ENCODE peak calls at places on chromosome 9, in six cellular contexts. One of them, this sample, is unnamed.
A peak's percentile ranks its signal among the peaks of the same experiment; 100 is the strongest.

GRCh38 chr9:35728041-35728971 is 3.7 kb downstream of the TLN1 start:
- DNase-seq in adrenal gland: peak; percentile 62
- DNase-seq in transverse colon: peak; percentile 78
- DNase-seq in small intestine: peak; percentile 57
- DNase-seq in heart right ventricle: peak; percentile 73
- DNase-seq in lung: peak; percentile 76
- DNase-seq in this sample: peak; percentile 68

GRCh38 chr9:114681594-114682332 is at the start of gene TEX48:
- DNase-seq in transverse colon: peak; percentile 83
- DNase-seq in small intestine: peak; percentile 87
- DNase-seq in adrenal gland: peak; percentile 54
- DNase-seq in heart right ventricle: no peak
- DNase-seq in lung: peak; percentile 60
- DNase-seq in this sample: peak; percentile 33

GRCh38 chr9:121399883-121400607 is 30.0 kb upstream of the STOM start:
- DNase-seq in lung: no peak
- DNase-seq in small intestine: peak; percentile 77
- DNase-seq in transverse colon: no peak
- DNase-seq in adrenal gland: no peak
- DNase-seq in heart right ventricle: no peak
- DNase-seq in this sample: no peak

GRCh38 chr9:88747768-88748167 is 212.8 kb downstream of the NXNL2 start:
- DNase-seq in adrenal gland: no peak
- DNase-seq in transverse colon: no peak
- DNase-seq in lung: no peak
- DNase-seq in small intestine: no peak
- DNase-seq in heart right ventricle: no peak
- DNase-seq in this sample: no peak

GRCh38 chr9:16267336-16268036 is 603.0 kb downstream of the BNC2 start:
- DNase-seq in small intestine: peak; percentile 36
- DNase-seq in transverse colon: no peak
- DNase-seq in lung: no peak
- DNase-seq in heart right ventricle: no peak
- DNase-seq in adrenal gland: no peak
- DNase-seq in this sample: peak; percentile 73

GRCh38 chr9:129815278-129815677 is 8.7 kb downstream of the TOR1A start:
- DNase-seq in small intestine: no peak
- DNase-seq in adrenal gland: no peak
- DNase-seq in transverse colon: no peak
- DNase-seq in heart right ventricle: no peak
- DNase-seq in lung: no peak
- DNase-seq in this sample: no peak

GRCh38 chr9:77714077-77714549 is 66.0 kb upstream of the GNA14 start:
- DNase-seq in small intestine: no peak
- DNase-seq in lung: no peak
- DNase-seq in heart right ventricle: no peak
- DNase-seq in transverse colon: no peak
- DNase-seq in adrenal gland: no peak
- DNase-seq in this sample: no peak

GRCh38 chr9:131923132-131923671 is 156.5 kb downstream of the MED27 start:
- DNase-seq in small intestine: no peak
- DNase-seq in lung: no peak
- DNase-seq in adrenal gland: no peak
- DNase-seq in heart right ventricle: no peak
- DNase-seq in transverse colon: no peak
- DNase-seq in this sample: no peak

GRCh38 chr9:131264231-131264630 is 12.1 kb downstream of the FAM78A start:
- DNase-seq in lung: no peak
- DNase-seq in transverse colon: no peak
- DNase-seq in adrenal gland: no peak
- DNase-seq in small intestine: no peak
- DNase-seq in heart right ventricle: no peak
- DNase-seq in this sample: no peak

GRCh38 chr9:38296853-38297252 is 95.6 kb upstream of the ALDH1B1 start:
- DNase-seq in heart right ventricle: no peak
- DNase-seq in transverse colon: no peak
- DNase-seq in lung: no peak
- DNase-seq in adrenal gland: no peak
- DNase-seq in small intestine: no peak
- DNase-seq in this sample: no peak

GRCh38 chr9:93814561-93814960 is 140.6 kb downstream of the BARX1 start:
- DNase-seq in small intestine: no peak
- DNase-seq in transverse colon: no peak
- DNase-seq in adrenal gland: no peak
- DNase-seq in lung: peak; percentile 25
- DNase-seq in heart right ventricle: no peak
- DNase-seq in this sample: no peak

GRCh38 chr9:129221233-129221632 is 43.2 kb upstream of the IER5L start:
- DNase-seq in lung: no peak
- DNase-seq in transverse colon: no peak
- DNase-seq in adrenal gland: no peak
- DNase-seq in heart right ventricle: no peak
- DNase-seq in small intestine: peak; percentile 44
- DNase-seq in this sample: peak; percentile 18

GRCh38 chr9:111375817-111376564 is 46.0 kb upstream of the OR2K2 start:
- DNase-seq in transverse colon: no peak
- DNase-seq in adrenal gland: no peak
- DNase-seq in small intestine: no peak
- DNase-seq in lung: no peak
- DNase-seq in heart right ventricle: no peak
- DNase-seq in this sample: no peak

GRCh38 chr9:128408963-128409431 is 11.7 kb upstream of the CERCAM start:
- DNase-seq in lung: no peak
- DNase-seq in small intestine: no peak
- DNase-seq in adrenal gland: no peak
- DNase-seq in heart right ventricle: no peak
- DNase-seq in transverse colon: no peak
- DNase-seq in this sample: peak; percentile 44

GRCh38 chr9:121780641-121781040 is 129.2 kb downstream of the DAB2IP start:
- DNase-seq in lung: no peak
- DNase-seq in small intestine: no peak
- DNase-seq in adrenal gland: no peak
- DNase-seq in transverse colon: peak; percentile 5
- DNase-seq in heart right ventricle: no peak
- DNase-seq in this sample: no peak

GRCh38 chr9:136383436-136383835 is 10.0 kb upstream of the CARD9 start:
- DNase-seq in lung: no peak
- DNase-seq in transverse colon: no peak
- DNase-seq in adrenal gland: no peak
- DNase-seq in small intestine: no peak
- DNase-seq in heart right ventricle: no peak
- DNase-seq in this sample: no peak

GRCh38 chr9:15293727-15294405 is 13.2 kb downstream of the TTC39B start:
- DNase-seq in transverse colon: no peak
- DNase-seq in adrenal gland: no peak
- DNase-seq in lung: no peak
- DNase-seq in small intestine: no peak
- DNase-seq in heart right ventricle: no peak
- DNase-seq in this sample: no peak

GRCh38 chr9:8287501-8287900 is 487.9 kb upstream of the DMAC1 start:
- DNase-seq in transverse colon: no peak
- DNase-seq in heart right ventricle: no peak
- DNase-seq in small intestine: peak; percentile 93
- DNase-seq in lung: no peak
- DNase-seq in adrenal gland: no peak
- DNase-seq in this sample: no peak

GRCh38 chr9:4119778-4120554 is 179.9 kb downstream of the GLIS3 start:
- DNase-seq in heart right ventricle: no peak
- DNase-seq in lung: no peak
- DNase-seq in transverse colon: no peak
- DNase-seq in adrenal gland: no peak
- DNase-seq in small intestine: no peak
- DNase-seq in this sample: no peak

GRCh38 chr9:129184743-129185142 is 6.7 kb upstream of the IER5L start:
- DNase-seq in lung: no peak
- DNase-seq in adrenal gland: no peak
- DNase-seq in heart right ventricle: no peak
- DNase-seq in transverse colon: no peak
- DNase-seq in small intestine: no peak
- DNase-seq in this sample: no peak

GRCh38 chr9:136742640-136743391 is at the start of gene LCN10:
- DNase-seq in small intestine: no peak
- DNase-seq in lung: no peak
- DNase-seq in transverse colon: no peak
- DNase-seq in heart right ventricle: no peak
- DNase-seq in adrenal gland: no peak
- DNase-seq in this sample: peak; percentile 91

GRCh38 chr9:134597957-134598883 is 43.4 kb upstream of the COL5A1 start:
- DNase-seq in transverse colon: no peak
- DNase-seq in small intestine: no peak
- DNase-seq in lung: peak; percentile 26
- DNase-seq in adrenal gland: no peak
- DNase-seq in heart right ventricle: no peak
- DNase-seq in this sample: no peak

GRCh38 chr9:2634158-2634557 is 12.6 kb downstream of the VLDLR start:
- DNase-seq in transverse colon: no peak
- DNase-seq in lung: no peak
- DNase-seq in small intestine: no peak
- DNase-seq in heart right ventricle: no peak
- DNase-seq in adrenal gland: no peak
- DNase-seq in this sample: no peak

GRCh38 chr9:125346351-125346750 is 84.7 kb downstream of the GAPVD1 start:
- DNase-seq in lung: no peak
- DNase-seq in transverse colon: no peak
- DNase-seq in heart right ventricle: no peak
- DNase-seq in adrenal gland: no peak
- DNase-seq in small intestine: peak; percentile 38
- DNase-seq in this sample: no peak

GRCh38 chr9:125338929-125339328 is 77.3 kb downstream of the GAPVD1 start:
- DNase-seq in transverse colon: no peak
- DNase-seq in small intestine: no peak
- DNase-seq in heart right ventricle: no peak
- DNase-seq in adrenal gland: no peak
- DNase-seq in lung: no peak
- DNase-seq in this sample: no peak

GRCh38 chr9:125341566-125341965 is 79.9 kb downstream of the GAPVD1 start:
- DNase-seq in lung: no peak
- DNase-seq in adrenal gland: no peak
- DNase-seq in small intestine: no peak
- DNase-seq in heart right ventricle: no peak
- DNase-seq in transverse colon: no peak
- DNase-seq in this sample: no peak

GRCh38 chr9:125343518-125344284 is 82.1 kb downstream of the GAPVD1 start:
- DNase-seq in small intestine: peak; percentile 2
- DNase-seq in transverse colon: no peak
- DNase-seq in lung: peak; percentile 34
- DNase-seq in heart right ventricle: no peak
- DNase-seq in adrenal gland: no peak
- DNase-seq in this sample: peak; percentile 9
- H3K4me3 ChIP-seq in small intestine: no peak overlapping the region
- H3K4me3 ChIP-seq in transverse colon: no peak overlapping the region
- H3K4me3 ChIP-seq in lung: no peak overlapping the region
- H3K4me3 ChIP-seq in heart right ventricle: no peak overlapping the region
- H3K4me3 ChIP-seq in adrenal gland: no peak overlapping the region
- H3K4me3 ChIP-seq in this sample: no peak overlapping the region

DNA sequence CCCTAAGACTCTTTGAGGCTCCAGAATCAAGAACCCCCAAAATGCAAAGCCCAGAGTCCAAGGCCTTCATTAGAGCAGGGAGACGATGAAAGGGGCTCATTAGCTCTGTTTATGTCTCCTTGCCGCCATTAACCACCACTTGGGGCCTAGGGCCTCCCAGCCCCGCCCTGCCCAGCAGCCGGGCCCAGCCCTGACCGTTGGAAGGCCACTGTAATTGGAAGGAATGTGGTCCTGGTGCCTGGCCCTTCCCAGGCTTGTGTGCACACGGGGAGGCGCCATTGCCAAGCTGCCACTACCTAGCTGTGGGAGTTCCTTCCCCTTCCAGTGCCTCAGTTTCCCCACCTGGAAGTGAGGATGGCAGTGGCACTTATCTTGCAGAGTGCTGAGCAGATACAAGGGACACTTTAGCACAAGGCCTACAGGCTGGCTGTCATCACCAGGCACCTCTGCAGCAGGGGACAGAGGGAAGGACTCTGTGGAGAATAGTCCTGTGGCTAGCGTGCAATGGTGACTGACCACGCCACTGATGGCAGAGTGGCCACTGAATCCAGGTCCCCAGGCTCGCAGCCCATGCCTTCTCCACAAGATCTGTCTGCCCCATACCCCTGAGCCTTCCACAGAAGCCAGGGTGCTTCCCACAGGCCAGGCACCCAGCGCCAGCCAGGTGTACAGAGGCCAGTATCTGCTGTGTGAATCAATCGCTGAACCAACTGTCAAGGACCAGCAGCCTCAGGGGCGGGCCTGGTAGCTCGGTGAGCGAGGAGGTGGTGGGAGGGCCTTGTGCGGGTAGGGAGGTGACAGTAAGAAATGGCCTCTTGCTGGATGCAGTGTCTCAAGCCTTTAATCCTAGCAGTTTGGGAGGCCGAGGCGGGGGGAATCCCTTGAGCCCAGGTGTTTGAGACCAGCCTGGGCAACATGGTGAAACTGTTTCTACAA is 20.8 kb downstream of the GBGT1 start:
- DNase-seq in small intestine: peak; percentile 54
- DNase-seq in lung: no peak
- DNase-seq in heart right ventricle: no peak
- DNase-seq in transverse colon: peak; percentile 68
- DNase-seq in adrenal gland: no peak
- DNase-seq in this sample: no peak
- H3K4me1 ChIP-seq in small intestine: peaks cover 20% of the 10 kb centered on the region
- H3K4me1 ChIP-seq in lung: peaks cover 28% of the 10 kb centered on the region
- H3K4me1 ChIP-seq in heart right ventricle: peaks cover 40% of the 10 kb centered on the region
- H3K4me1 ChIP-seq in transverse colon: peaks cover 83% of the 10 kb centered on the region
- H3K4me1 ChIP-seq in adrenal gland: peaks cover 42% of the 10 kb centered on the region
- H3K4me1 ChIP-seq in this sample: peaks cover 67% of the 10 kb centered on the region

DNA sequence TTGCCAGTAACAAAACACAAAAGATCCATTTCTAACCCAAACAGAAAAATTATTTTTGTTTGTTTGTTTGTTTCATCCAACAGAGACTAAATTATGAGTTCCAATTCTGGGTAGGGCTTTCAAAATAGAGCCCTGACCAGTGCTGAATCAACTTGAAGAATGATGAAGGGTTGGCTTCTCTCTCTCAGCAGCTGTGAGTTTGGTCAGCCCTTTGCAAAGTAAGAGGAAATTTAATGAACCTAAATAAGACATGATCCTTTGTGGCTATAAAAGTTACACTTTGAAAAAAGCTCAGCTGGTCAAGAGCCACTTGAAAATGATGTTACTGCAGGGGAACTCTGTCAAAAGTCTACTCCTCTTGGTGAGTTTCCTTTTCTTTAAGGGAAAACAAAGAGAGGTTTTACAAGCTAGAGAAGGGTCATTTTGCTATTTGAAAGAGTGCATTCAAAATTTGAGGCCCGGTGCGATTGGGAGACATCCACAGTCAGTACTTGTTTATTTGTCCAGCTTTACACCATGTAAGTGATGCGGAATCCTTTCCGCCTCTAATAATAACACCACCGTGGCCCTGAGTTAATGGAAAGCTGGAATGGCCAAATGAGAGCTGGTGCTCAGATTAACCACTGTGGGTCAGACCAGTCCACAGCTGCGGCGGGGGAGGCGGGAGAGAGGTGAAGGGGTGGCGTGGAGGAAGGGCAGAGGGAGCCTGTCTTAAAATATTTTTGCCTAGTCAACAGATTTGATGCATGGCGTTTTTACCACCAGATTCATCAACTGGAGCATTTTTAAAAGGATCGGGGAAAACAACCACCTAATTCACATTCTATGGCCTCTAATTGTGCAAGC is 403.9 kb downstream of the TLE4 start:
- DNase-seq in heart right ventricle: no peak
- DNase-seq in transverse colon: no peak
- DNase-seq in lung: no peak
- DNase-seq in adrenal gland: no peak
- DNase-seq in small intestine: no peak
- DNase-seq in this sample: no peak
- H3K4me3 ChIP-seq in heart right ventricle: no peak overlapping the region
- H3K4me3 ChIP-seq in transverse colon: no peak overlapping the region
- H3K4me3 ChIP-seq in lung: no peak overlapping the region
- H3K4me3 ChIP-seq in adrenal gland: no peak overlapping the region
- H3K4me3 ChIP-seq in small intestine: no peak overlapping the region
- H3K4me3 ChIP-seq in this sample: no peak overlapping the region

GRCh38 chr9:81614335-81614734 is 75.0 kb downstream of the TLE1 start:
- DNase-seq in small intestine: no peak
- DNase-seq in heart right ventricle: no peak
- DNase-seq in adrenal gland: no peak
- DNase-seq in lung: no peak
- DNase-seq in transverse colon: no peak
- DNase-seq in this sample: no peak
- H3K4me1 ChIP-seq in small intestine: no peaks in the 10 kb centered on the region
- H3K4me1 ChIP-seq in heart right ventricle: peaks cover 9% of the 10 kb centered on the region
- H3K4me1 ChIP-seq in adrenal gland: no peaks in the 10 kb centered on the region
- H3K4me1 ChIP-seq in lung: peaks cover 2% of the 10 kb centered on the region
- H3K4me1 ChIP-seq in transverse colon: peaks cover 9% of the 10 kb centered on the region
- H3K4me1 ChIP-seq in this sample: peaks cover 10% of the 10 kb centered on the region

This sample was measured in thyroid gland.